ENCODE peak calls at places on chromosomes 11 and 22, in four cellular contexts. B is EH; C is lower leg skin; E is stimulated activated CD4-positive, alpha-beta T cell treated with anti-CD3 and anti-CD28 coated beads, Interleukin-12 subunit alpha, Interleukin-12 subunit beta, amount 100 ng/mL, for 4 hours. S is an unnamed sample.

GRCh38 chr22:45805413-45805812 is 133.8 kb downstream of the ATXN10 start:
- DNase-seq in B (peak; percentile 36), C (no peak), E (no peak), S (no peak)

GRCh38 chr11:61688368-61689163 is 8.4 kb downstream of the DAGLA start:
- DNase-seq in C (peak; percentile 95), B (peak; percentile 86), E (no peak), S (no peak)

GRCh38 chr11:62671604-62672528 is at the start of the genes LBHD1 and UQCC3:
- DNase-seq in B (peak; percentile 82), C (peak; percentile 95), E (peak; percentile 72), S (peak; percentile 81)

GRCh38 chr11:37264783-37265182 is 666.7 kb upstream of the RAG2 start:
- DNase-seq in E (no peak), C (no peak), B (no peak), S (no peak)

GRCh38 chr22:43817402-43817801 is 5.3 kb upstream of the EFCAB6 start:
- DNase-seq in C (no peak), B (no peak), E (no peak), S (no peak)

GRCh38 chr22:37179622-37180420 is 8.2 kb downstream of the C1QTNF6 start:
- DNase-seq in C (no peak), E (no peak), B (no peak), S (no peak)

GRCh38 chr11:125348704-125349635 is 147.1 kb downstream of the FEZ1 start:
- DNase-seq in C (no peak), B (peak; percentile 48), E (peak; percentile 32), S (peak; percentile 55)

GRCh38 chr11:29934115-29934638 is 82.7 kb downstream of the KCNA4 start:
- DNase-seq in C (no peak), E (no peak), B (no peak), S (no peak)

GRCh38 chr11:113203332-113203731 is 111.1 kb upstream of the TTC12 start:
- DNase-seq in C (no peak), B (no peak), E (no peak), S (peak; percentile 61)

GRCh38 chr11:20050048-20050447 is 110.2 kb downstream of the DBX1 start:
- DNase-seq in B (no peak), E (no peak), C (no peak), S (no peak)

GRCh38 chr11:789951-790350 is at the start of gene CEND1:
- DNase-seq in C (no peak), E (peak; percentile 55), B (peak; percentile 65), S (no peak)

GRCh38 chr11:126561327-126561893 is 205.9 kb downstream of the ST3GAL4 start:
- DNase-seq in E (peak; percentile 6), C (no peak), B (peak; percentile 77), S (peak; percentile 40)